ENCODE peak calls at places on chromosomes 2 and 18, in four cellular contexts. R, K, A and S are unnamed samples.

GRCh38 chr18:43875496-43875895 is 598.2 kb upstream of the SYT4 start:
- DNase-seq in R (no peak), K (no peak), A (no peak), S (no peak)

GRCh38 chr2:2173633-2174032 is 157.4 kb downstream of the MYT1L start:
- DNase-seq in R (no peak), K (no peak), A (no peak), S (no peak)

GRCh38 chr2:218029366-218030360 is 26.9 kb upstream of the TNS1 start:
- DNase-seq in R (no peak), K (no peak), A (no peak), S (no peak)

GRCh38 chr2:164504253-164504652 is 117.0 kb downstream of the GRB14 start:
- DNase-seq in R (peak), K (no peak), A (peak), S (peak)

GRCh38 chr18:49249523-49249922 is 210.9 kb downstream of the DYM start:
- DNase-seq in R (no peak), K (no peak), A (no peak), S (no peak)

GRCh38 chr18:9722691-9723090 is 14.6 kb downstream of the RAB31 start:
- DNase-seq in R (peak), K (no peak), A (peak), S (no peak)

GRCh38 chr2:184646177-184646576 is 47.8 kb downstream of the ZNF804A start:
- DNase-seq in R (no peak), K (no peak), A (no peak), S (no peak)

GRCh38 chr2:72605836-72606442 is 219.9 kb downstream of the EXOC6B start:
- DNase-seq in R (no peak), K (peak), A (peak), S (peak)

GRCh38 chr2:238362611-238363010 is 42.3 kb downstream of the TRAF3IP1 start:
- DNase-seq in R (no peak), K (no peak), A (no peak), S (no peak)

GRCh38 chr2:176136375-176137248 is 7.1 kb downstream of the HOXD8 start:
- DNase-seq in R (peak), K (no peak), A (no peak), S (no peak)

GRCh38 chr2:7919510-7919909 is 762.3 kb upstream of the ID2 start:
- DNase-seq in R (no peak), K (peak), A (no peak), S (no peak)

GRCh38 chr2:74583504-74583903 is 29.0 kb downstream of the DOK1 start:
- DNase-seq in R (no peak), K (no peak), A (peak), S (no peak)

GRCh38 chr2:127074358-127074757 is 32.6 kb downstream of the BIN1 start:
- DNase-seq in R (no peak), K (no peak), A (no peak), S (no peak)

GRCh38 chr2:222504191-222504590 is 79.8 kb downstream of the SGPP2 start:
- DNase-seq in R (no peak), K (no peak), A (no peak), S (no peak)

GRCh38 chr18:63089041-63089440 is 230.5 kb downstream of the BCL2 start:
- DNase-seq in R (no peak), K (no peak), A (no peak), S (no peak)

GRCh38 chr2:119025762-119026351 is 83.9 kb downstream of the MARCO start:
- DNase-seq in R (no peak), K (no peak), A (no peak), S (no peak)

GRCh38 chr2:230225486-230225885 is at the start of gene SP140:
- DNase-seq in R (no peak), K (no peak), A (no peak), S (no peak)

GRCh38 chr2:151111599-151112278 is 149.9 kb downstream of the RBM43 start:
- DNase-seq in R (no peak), K (no peak), A (no peak), S (no peak)

DNA sequence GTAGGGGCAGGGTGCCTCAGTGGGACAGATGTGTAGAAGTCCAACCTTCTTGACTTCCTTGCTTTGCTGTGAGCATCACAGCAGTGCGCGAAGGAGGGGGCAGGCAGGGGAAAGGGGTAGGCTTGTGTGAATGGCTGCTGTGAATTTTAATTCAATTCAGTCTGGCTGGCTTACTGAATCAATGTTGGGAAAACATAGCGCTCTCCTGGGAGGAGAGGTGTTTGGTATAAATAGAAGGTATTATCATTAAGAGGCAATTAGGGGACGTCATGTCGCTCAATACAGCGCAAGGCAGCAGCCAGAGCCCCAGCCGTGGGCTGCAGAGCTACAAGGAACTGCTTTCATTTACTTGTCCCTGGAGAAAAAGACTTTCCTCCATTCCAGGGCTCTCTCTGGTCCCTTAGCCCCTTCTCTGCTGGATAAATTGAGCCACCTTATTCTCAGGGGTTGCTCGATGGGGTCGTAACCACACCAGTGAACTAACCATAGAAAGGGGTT is 181.4 kb upstream of the MSH6 start:
- DNase-seq in R (no peak), K (no peak), A (no peak), S (no peak)
- TF ChIP-seq ELF4 in R (no peak), K (no peak), A (no peak), S (no peak)

GRCh38 chr2:197454923-197455322 is 1.6 kb downstream of the COQ10B start:
- DNase-seq in R (no peak), K (no peak), A (no peak), S (no peak)

GRCh38 chr2:197452754-197453122 is 614 bp upstream of the COQ10B start:
- DNase-seq in R (no peak), K (no peak), A (no peak), S (no peak)

GRCh38 chr2:197453914-197454398 is 604 bp downstream of the COQ10B start:
- DNase-seq in R (peak), K (peak), A (peak), S (peak)

GRCh38 chr2:197453123-197453913 is at the start of gene COQ10B:
- DNase-seq in R (peak), K (peak), A (peak), S (peak)

GRCh38 chr2:197450485-197450884 is 2.9 kb upstream of the COQ10B start:
- DNase-seq in R (no peak), K (no peak), A (no peak), S (no peak)
- TF ChIP-seq ELF4 in R (no peak), K (no peak), A (no peak), S (no peak)

GRCh38 chr18:69400976-69401474 is 337 bp downstream of the DOK6 start:
- DNase-seq in R (peak), K (no peak), A (no peak), S (peak)
- TF ChIP-seq ELF4 in R (no peak), K (no peak), A (no peak), S (no peak)

DNA sequence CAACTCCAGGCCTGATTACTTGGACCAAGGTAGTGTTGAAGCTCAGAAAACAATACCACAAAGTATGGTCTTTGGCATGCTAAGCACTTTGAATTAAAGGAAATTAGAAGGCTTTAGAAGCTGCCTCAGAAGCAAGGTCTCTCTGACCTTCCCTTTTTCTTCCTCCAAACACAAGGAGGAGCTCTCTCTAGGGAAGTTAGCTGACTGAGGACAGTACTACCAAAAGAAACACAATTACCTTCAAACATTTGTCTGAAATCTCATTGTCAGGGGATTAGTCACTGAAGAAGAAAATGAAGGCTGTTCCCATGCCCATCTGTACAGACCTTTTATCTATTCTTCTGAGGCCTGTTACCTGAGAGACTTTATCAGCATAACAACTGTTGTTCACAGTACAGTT is 279.3 kb downstream of the CDH20 start:
- DNase-seq in R (no peak), K (no peak), A (no peak), S (no peak)
- TF ChIP-seq ELF4 in R (no peak), K (no peak), A (no peak), S (no peak)

DNA sequence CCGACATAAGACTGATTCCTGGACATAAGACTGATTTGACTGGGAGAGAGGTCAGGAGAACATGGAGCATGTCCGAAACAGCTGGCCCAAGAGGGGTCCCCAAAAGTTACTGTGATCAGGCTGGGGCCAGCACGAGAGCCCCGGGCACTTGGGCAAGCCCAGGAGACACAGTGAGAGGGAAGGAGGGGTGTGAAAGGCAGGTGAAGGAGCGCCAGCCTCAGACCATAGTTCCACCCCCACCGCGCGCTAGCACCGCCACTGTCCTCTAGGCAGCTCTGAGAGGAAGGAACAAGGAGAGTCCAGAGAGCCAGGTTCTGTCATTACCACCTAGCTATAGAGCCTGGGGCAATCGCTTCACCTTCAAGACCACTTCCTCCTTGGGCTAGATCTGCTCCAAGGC is 78.2 kb upstream of the DAPL1 start:
- DNase-seq in R (no peak), K (no peak), A (no peak), S (no peak)
- TF ChIP-seq ELF4 in R (no peak), K (no peak), A (no peak), S (no peak)

DNA sequence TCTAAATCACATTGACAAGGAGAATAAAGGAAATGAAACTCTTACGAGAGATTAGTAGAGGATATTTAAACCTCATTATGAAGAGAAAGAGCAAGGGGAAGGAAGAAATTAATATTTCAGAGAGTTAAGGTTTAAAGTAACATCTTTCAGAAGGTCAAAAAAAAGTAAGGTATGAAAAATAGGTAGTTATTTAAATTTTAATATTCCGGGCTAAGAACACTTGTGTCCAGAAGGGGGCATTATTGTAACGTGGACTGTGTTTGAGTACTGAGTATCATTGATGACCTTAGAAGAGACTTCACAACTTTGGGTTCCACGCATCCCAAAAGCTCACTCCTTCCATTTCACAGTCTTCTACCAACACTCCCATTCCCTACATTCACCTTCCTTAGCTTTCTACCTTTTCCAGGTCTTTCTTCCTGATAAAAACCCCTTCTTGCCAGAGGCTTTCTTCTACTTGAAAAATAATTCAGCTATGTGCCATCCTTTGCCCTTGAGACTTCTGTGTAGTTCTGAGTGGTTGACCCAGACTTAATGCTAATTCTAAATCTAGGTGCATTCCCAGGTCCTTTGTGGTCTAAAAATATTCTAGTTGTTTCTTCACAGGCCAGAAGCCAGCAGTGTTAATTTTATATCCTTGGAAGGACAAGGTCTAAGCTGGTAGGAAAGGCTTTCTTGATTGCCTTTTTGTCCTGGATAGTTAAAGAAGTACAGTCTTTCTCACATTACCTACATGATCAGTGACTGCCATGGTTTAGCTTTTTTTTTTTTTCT is 16.5 kb downstream of the DYNC1I2 start:
- DNase-seq in R (no peak), K (peak), A (peak), S (peak)
- TF ChIP-seq ELF4 in R (no peak), K (no peak), A (no peak), S (no peak)